ENCODE peak calls at places on chromosomes 5 and 9, in four cellular contexts. P, G, C and F are unnamed samples.

GRCh38 chr9:37859043-37859442 is 44.9 kb downstream of the SLC25A51 start:
- DNase-seq in P (peak; percentile 17), G (no peak), C (peak; percentile 48), F (peak; percentile 13)

GRCh38 chr5:158140120-158140778 is 281.3 kb upstream of the CLINT1 start:
- DNase-seq in G (no peak), P (no peak), C (no peak), F (peak; percentile 91)

GRCh38 chr5:24644757-24645156 is at the start of gene CDH10:
- DNase-seq in P (peak; percentile 7), G (no peak), C (no peak), F (peak; percentile 98)

GRCh38 chr9:126114850-126115460 is 211.7 kb upstream of the MVB12B start:
- DNase-seq in P (no peak), G (no peak), C (no peak), F (no peak)

GRCh38 chr5:149264432-149265069 is 7.1 kb upstream of the AFAP1L1 start:
- DNase-seq in C (no peak), G (no peak), P (peak; percentile 61), F (peak; percentile 81)

GRCh38 chr9:129482521-129483466 is 138.1 kb downstream of the C9orf50 start:
- DNase-seq in G (no peak), P (peak; percentile 52), C (no peak), F (peak; percentile 89)

GRCh38 chr9:125370786-125371185 is 109.2 kb downstream of the GAPVD1 start:
- DNase-seq in G (no peak), C (no peak), P (no peak), F (peak; percentile 65)

GRCh38 chr5:113503146-113503545 is 10.3 kb upstream of the YTHDC2 start:
- DNase-seq in P (no peak), G (no peak), C (no peak), F (no peak)

GRCh38 chr9:132037470-132037869 is 42.2 kb downstream of the MED27 start:
- DNase-seq in G (no peak), C (no peak), P (no peak), F (no peak)

GRCh38 chr5:169944922-169945675 is 35.2 kb downstream of the INSYN2B start:
- DNase-seq in P (peak; percentile 4), G (no peak), C (no peak), F (peak; percentile 28)

GRCh38 chr5:179308563-179309382 is 36.5 kb downstream of the ADAMTS2 start:
- DNase-seq in C (no peak), P (no peak), G (no peak), F (no peak)

GRCh38 chr5:172881691-172882370 is 47.8 kb downstream of the ERGIC1 start:
- DNase-seq in G (peak; percentile 46), P (no peak), C (no peak), F (no peak)

GRCh38 chr9:129218918-129219317 is 40.9 kb upstream of the IER5L start:
- DNase-seq in C (no peak), G (no peak), P (no peak), F (no peak)

GRCh38 chr9:124078641-124079040 is 67.1 kb downstream of the LHX2 start:
- DNase-seq in P (peak; percentile 35), C (no peak), G (no peak), F (peak; percentile 74)

GRCh38 chr9:131613921-131614320 is 68.6 kb downstream of the PRRT1B start:
- DNase-seq in C (no peak), G (no peak), P (no peak), F (no peak)

GRCh38 chr5:53481887-53482716 is 1.7 kb downstream of the FST start:
- DNase-seq in C (peak; percentile 69), P (peak; percentile 65), G (peak; percentile 70), F (peak; percentile 68)

GRCh38 chr5:142095651-142096330 is 12.8 kb upstream of the NDFIP1 start:
- DNase-seq in P (peak; percentile 74), C (no peak), G (no peak), F (no peak)

GRCh38 chr5:84603557-84604185 is 219.0 kb upstream of the EDIL3 start:
- DNase-seq in C (no peak), P (peak; percentile 30), G (no peak), F (no peak)